ENCODE peak calls at places on chromosome 16, in six cellular contexts. U, F, H, L, S and Q are unnamed samples. For H3K4me1 and H3K9me3, the result is how much of the 10 kb centered on the place peaks cover.

GRCh38 chr16:22313141-22313781 is 16.1 kb downstream of the POLR3E start:
- DNase-seq in U (no peak), F (no peak), H (no peak), L (no peak), S (no peak), Q (peak)

GRCh38 chr16:46746821-46747776 is 1.0 kb downstream of the MYLK3 start:
- DNase-seq in U (no peak), F (no peak), H (no peak), L (no peak), S (no peak), Q (no peak)

GRCh38 chr16:1701216-1701878 is 4.6 kb upstream of the MAPK8IP3 start:
- DNase-seq in U (no peak), F (no peak), H (no peak), L (no peak), S (no peak), Q (no peak)

GRCh38 chr16:56944954-56945839 is 13.3 kb downstream of the HERPUD1 start:
- DNase-seq in U (peak), F (no peak), H (no peak), L (peak), S (no peak), Q (no peak)

GRCh38 chr16:86344881-86345280 is 165.4 kb upstream of the FOXF1 start:
- DNase-seq in U (no peak), F (no peak), H (no peak), L (no peak), S (no peak), Q (no peak)

GRCh38 chr16:20637247-20637646 is 60.2 kb downstream of the ACSM1 start:
- DNase-seq in U (no peak), F (no peak), H (no peak), L (no peak), S (no peak), Q (no peak)

GRCh38 chr16:28098959-28099945 is 35.7 kb upstream of the GSG1L start:
- DNase-seq in U (no peak), F (no peak), H (no peak), L (no peak), S (no peak), Q (no peak)

GRCh38 chr16:15954814-15955151 is 5.4 kb downstream of the ABCC1 start:
- DNase-seq in U (peak), F (no peak), H (peak), L (peak), S (no peak), Q (no peak)

GRCh38 chr16:21033707-21034106 is 116.9 kb downstream of the DNAH3 start:
- DNase-seq in U (no peak), F (no peak), H (no peak), L (no peak), S (no peak), Q (peak)

GRCh38 chr16:81755915-81756644 is 23.0 kb upstream of the PLCG2 start:
- DNase-seq in U (no peak), F (no peak), H (peak), L (no peak), S (no peak), Q (no peak)

GRCh38 chr16:23024044-23024443 is 125.2 kb downstream of the USP31 start:
- DNase-seq in U (no peak), F (no peak), H (no peak), L (no peak), S (no peak), Q (no peak)

GRCh38 chr16:57257455-57258070 is 12.5 kb downstream of the ARL2BP start:
- DNase-seq in U (no peak), F (no peak), H (no peak), L (no peak), S (no peak), Q (no peak)

GRCh38 chr16:85686912-85687591 is 1.7 kb downstream of the GINS2 start:
- DNase-seq in U (no peak), F (no peak), H (no peak), L (no peak), S (no peak), Q (no peak)

GRCh38 chr16:66662445-66663194 is 33.9 kb downstream of the CMTM4 start:
- DNase-seq in U (peak), F (no peak), H (no peak), L (peak), S (no peak), Q (peak)

GRCh38 chr16:49559242-49559641 is 185.6 kb downstream of the C16orf78 start:
- DNase-seq in U (no peak), F (no peak), H (no peak), L (no peak), S (no peak), Q (no peak)

GRCh38 chr16:12314786-12315185 is 338.3 kb downstream of the SNX29 start:
- DNase-seq in U (peak), F (no peak), H (no peak), L (no peak), S (no peak), Q (no peak)

GRCh38 chr16:54787045-54787444 is 143.6 kb upstream of the IRX5 start:
- DNase-seq in U (no peak), F (no peak), H (no peak), L (no peak), S (no peak), Q (no peak)

GRCh38 chr16:85291302-85292148 is 179.3 kb upstream of the CIBAR2 start:
- DNase-seq in U (no peak), F (peak), H (peak), L (no peak), S (no peak), Q (no peak)

GRCh38 chr16:70746708-70747424 is 54.1 kb downstream of the VAC14 start:
- DNase-seq in U (peak), F (no peak), H (peak), L (peak), S (no peak), Q (no peak)

GRCh38 chr16:19841184-19841583 is 43.5 kb downstream of the GPRC5B start:
- DNase-seq in U (no peak), F (no peak), H (no peak), L (no peak), S (no peak), Q (no peak)

GRCh38 chr16:2213817-2214720 is 571 bp downstream of the PGP start:
- DNase-seq in U (no peak), F (no peak), H (peak), L (no peak), S (no peak), Q (no peak)

GRCh38 chr16:3665508-3665907 is 11.0 kb downstream of the DNASE1 start:
- DNase-seq in U (no peak), F (no peak), H (peak), L (no peak), S (no peak), Q (no peak)

GRCh38 chr16:10922328-10923145 is 19.7 kb downstream of the DEXI start:
- DNase-seq in U (peak), F (no peak), H (peak), L (peak), S (no peak), Q (no peak)

GRCh38 chr16:67092227-67092626 is 17.5 kb upstream of the PHAF1 start:
- DNase-seq in U (peak), F (no peak), H (no peak), L (peak), S (no peak), Q (no peak)

GRCh38 chr16:64469906-64470702 is 651.8 kb downstream of the CDH11 start:
- DNase-seq in U (no peak), F (no peak), H (no peak), L (no peak), S (no peak), Q (no peak)

GRCh38 chr16:873243-873661 is 72.7 kb upstream of the GNG13 start:
- DNase-seq in U (no peak), F (peak), H (peak), L (no peak), S (no peak), Q (no peak)

GRCh38 chr16:69107311-69107962 is 2.0 kb downstream of the HAS3 start:
- DNase-seq in U (peak), F (no peak), H (no peak), L (no peak), S (no peak), Q (no peak)

GRCh38 chr16:85699628-85700027 is 10.9 kb upstream of the GINS2 start:
- DNase-seq in U (peak), F (no peak), H (no peak), L (peak), S (no peak), Q (no peak)

GRCh38 chr16:77359065-77359502 is 75.8 kb downstream of the ADAMTS18 start:
- DNase-seq in U (peak), F (no peak), H (no peak), L (peak), S (no peak), Q (peak)

GRCh38 chr16:64545769-64546168 is 576.1 kb downstream of the CDH11 start:
- DNase-seq in U (peak), F (no peak), H (no peak), L (no peak), S (no peak), Q (no peak)

GRCh38 chr16:47925811-47926460 is 229.9 kb downstream of the ABCC12 start:
- DNase-seq in U (peak), F (no peak), H (no peak), L (peak), S (no peak), Q (no peak)

GRCh38 chr16:21276090-21276489 is 2.0 kb downstream of the CRYM start:
- DNase-seq in U (no peak), F (no peak), H (no peak), L (no peak), S (no peak), Q (no peak)

DNA sequence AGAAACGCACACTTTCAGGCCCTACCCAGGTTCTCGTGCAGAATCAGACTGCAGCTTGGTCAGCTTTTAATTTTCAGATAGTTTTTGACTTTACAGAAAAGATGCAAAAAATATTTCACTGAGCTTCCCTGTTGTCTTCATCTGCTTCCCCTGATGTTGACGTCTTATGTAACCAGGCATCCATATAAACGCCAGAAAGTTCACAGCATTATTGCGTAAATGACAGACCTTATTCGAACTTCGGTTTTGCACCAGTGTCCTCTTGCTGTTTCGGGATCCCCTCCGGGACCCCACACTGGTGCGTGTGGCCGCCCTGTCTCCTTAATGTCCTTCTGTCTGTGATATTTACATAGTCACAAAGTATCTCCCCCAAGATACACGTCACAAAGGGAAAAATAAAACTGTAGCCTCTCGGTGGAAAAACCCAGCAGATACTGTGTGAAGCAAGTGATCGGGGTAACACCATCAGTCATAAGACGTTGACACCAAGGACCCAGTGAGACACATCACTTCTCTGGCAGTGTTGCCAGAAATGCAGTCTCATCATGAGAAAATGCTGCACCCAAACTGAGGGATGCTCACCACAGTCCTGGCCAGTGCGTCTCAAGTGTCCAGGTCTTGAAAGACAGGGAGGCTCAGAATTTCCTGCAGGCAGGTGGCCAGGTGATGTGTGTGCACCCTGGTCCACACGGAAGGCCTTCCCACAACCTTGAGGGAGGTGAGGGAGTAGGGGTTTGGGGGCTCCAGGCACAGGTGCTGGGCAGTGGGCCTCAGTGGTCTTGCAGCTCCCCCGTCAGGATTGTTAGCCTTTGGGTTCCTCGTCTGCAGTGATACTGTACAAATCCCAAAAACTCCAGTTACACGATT is 4.3 kb downstream of the BANP start:
- DNase-seq in U (peak), F (no peak), H (no peak), L (peak), S (no peak), Q (no peak)
- H3K4me1 ChIP-seq in U (under half), F (half or more), H (under half), L (under half), S (under half), Q (under half)

GRCh38 chr16:35749253-35750141 is 2290.1 kb downstream of the TP53TG3F start:
- DNase-seq in U (no peak), F (no peak), H (no peak), L (no peak), S (no peak), Q (no peak)
- H3K9me3 ChIP-seq in U (under half), F (half or more), H (under half), L (half or more), S (under half), Q (under half)

GRCh38 chr16:24996731-24997130 is 18.4 kb downstream of the ARHGAP17 start:
- DNase-seq in U (no peak), F (no peak), H (no peak), L (no peak), S (no peak), Q (no peak)
- H3K4me1 ChIP-seq in U (under half), F (half or more), H (under half), L (under half), S (under half), Q (under half)

GRCh38 chr16:72437891-72438290 is 265.9 kb upstream of the PMFBP1 start:
- DNase-seq in U (no peak), F (no peak), H (no peak), L (no peak), S (no peak), Q (no peak)
- H3K9me3 ChIP-seq in U (under half), F (under half), H (under half), L (under half), S (under half), Q (under half)

GRCh38 chr16:50600582-50601283 is 52.5 kb downstream of the NKD1 start:
- DNase-seq in U (no peak), F (no peak), H (peak), L (no peak), S (no peak), Q (no peak)

GRCh38 chr16:50597563-50598255 is 49.5 kb downstream of the NKD1 start:
- DNase-seq in U (no peak), F (no peak), H (no peak), L (no peak), S (no peak), Q (no peak)

GRCh38 chr16:50599494-50599893 is 51.3 kb downstream of the NKD1 start:
- DNase-seq in U (no peak), F (no peak), H (no peak), L (no peak), S (no peak), Q (no peak)

GRCh38 chr16:50598256-50598894 is 50.2 kb downstream of the NKD1 start:
- DNase-seq in U (no peak), F (no peak), H (peak), L (no peak), S (no peak), Q (no peak)

DNA sequence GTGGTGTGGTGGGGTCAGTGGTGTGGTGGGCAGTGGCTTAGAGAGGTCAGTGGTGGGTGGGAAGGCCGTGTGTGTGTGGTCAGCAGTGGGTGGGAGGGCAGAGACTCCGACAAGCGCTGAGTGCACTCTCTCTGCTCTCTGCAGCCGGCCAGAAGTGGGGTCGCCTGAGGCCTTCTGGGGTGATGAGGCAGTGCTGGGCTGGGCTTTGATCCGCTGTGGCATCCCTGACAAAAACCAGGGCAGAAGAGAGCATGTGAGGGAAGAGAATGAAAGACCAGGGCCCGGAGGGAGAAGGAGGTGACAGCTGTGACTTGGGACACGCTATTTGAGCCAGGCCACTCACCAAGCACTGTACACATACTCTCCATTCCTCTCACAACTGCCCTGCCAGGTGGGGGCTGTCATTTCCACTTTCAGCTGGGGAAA is 50.8 kb downstream of the NKD1 start:
- DNase-seq in U (no peak), F (no peak), H (no peak), L (no peak), S (no peak), Q (no peak)
- H3K4me1 ChIP-seq in U (under half), F (under half), H (under half), L (under half), S (under half), Q (under half)

GRCh38 chr16:35196313-35196712 is 1736.9 kb downstream of the TP53TG3F start:
- DNase-seq in U (no peak), F (no peak), H (no peak), L (no peak), S (no peak), Q (no peak)

GRCh38 chr16:35194681-35195080 is 1735.3 kb downstream of the TP53TG3F start:
- DNase-seq in U (no peak), F (no peak), H (no peak), L (no peak), S (no peak), Q (no peak)

GRCh38 chr16:35197656-35198055 is 1738.2 kb downstream of the TP53TG3F start:
- DNase-seq in U (no peak), F (no peak), H (no peak), L (no peak), S (no peak), Q (no peak)

GRCh38 chr16:35195173-35195863 is 1735.9 kb downstream of the TP53TG3F start:
- DNase-seq in U (no peak), F (no peak), H (no peak), L (no peak), S (no peak), Q (no peak)

GRCh38 chr16:35195864-35196216 is 1736.4 kb downstream of the TP53TG3F start:
- DNase-seq in U (no peak), F (no peak), H (no peak), L (no peak), S (no peak), Q (no peak)
- H3K9me3 ChIP-seq in U (under half), F (under half), H (under half), L (under half), S (under half), Q (under half)

GRCh38 chr16:8519643-8520042 is 70.7 kb downstream of the TMEM114 start:
- DNase-seq in U (no peak), F (no peak), H (no peak), L (no peak), S (no peak), Q (no peak)

GRCh38 chr16:8519179-8519578 is 71.1 kb downstream of the TMEM114 start:
- DNase-seq in U (no peak), F (no peak), H (no peak), L (no peak), S (no peak), Q (no peak)

GRCh38 chr16:8522757-8523156 is 67.6 kb downstream of the TMEM114 start:
- DNase-seq in U (no peak), F (no peak), H (no peak), L (no peak), S (no peak), Q (no peak)

GRCh38 chr16:8528471-8528870 is 61.8 kb downstream of the TMEM114 start:
- DNase-seq in U (no peak), F (no peak), H (no peak), L (no peak), S (no peak), Q (no peak)

GRCh38 chr16:8523932-8524331 is 66.4 kb downstream of the TMEM114 start:
- DNase-seq in U (no peak), F (no peak), H (no peak), L (no peak), S (no peak), Q (no peak)
- H3K4me1 ChIP-seq in U (under half), F (under half), H (under half), L (under half), S (under half), Q (under half)

GRCh38 chr16:35344012-35344762 is 1884.8 kb downstream of the TP53TG3F start:
- DNase-seq in U (no peak), F (no peak), H (no peak), L (no peak), S (no peak), Q (no peak)

GRCh38 chr16:35342012-35342411 is 1882.6 kb downstream of the TP53TG3F start:
- DNase-seq in U (no peak), F (no peak), H (no peak), L (no peak), S (no peak), Q (no peak)

GRCh38 chr16:35339337-35339736 is 1879.9 kb downstream of the TP53TG3F start:
- DNase-seq in U (no peak), F (no peak), H (no peak), L (no peak), S (no peak), Q (no peak)
- H3K9me3 ChIP-seq in U (under half), F (under half), H (under half), L (under half), S (under half), Q (under half)